ENCODE peak calls at places on chromosome 16, in five cellular contexts. Z is AG04450; V is activated naive CD8-positive, alpha-beta T cell treated with anti-CD3 and anti-CD28 coated beads for 36 hours; U is stimulated activated CD8-positive, alpha-beta memory T cell treated with anti-CD3 and anti-CD28 coated beads, Interleukin-4, amount 100 ng/mL, for 24 hours; X is stimulated activated CD4-positive, alpha-beta T cell treated with anti-CD3 and anti-CD28 coated beads, Interleukin-2, amount 100 ng/mL, for 48 hours. G is an unnamed sample.

GRCh38 chr16:50479771-50480170 is 68.4 kb upstream of the NKD1 start:
- DNase-seq in Z (no peak), U (no peak), X (no peak), V (no peak), G (no peak)

GRCh38 chr16:997440-998051 is 16.0 kb downstream of the SOX8 start:
- DNase-seq in U (peak; percentile 43), V (peak; percentile 54), Z (no peak), X (no peak), G (peak; percentile 38)

GRCh38 chr16:72856797-72857196 is 191.1 kb downstream of the ZFHX3 start:
- DNase-seq in X (no peak), U (no peak), Z (no peak), V (no peak), G (no peak)

GRCh38 chr16:3074860-3075545 is 9.6 kb downstream of the IL32 start:
- DNase-seq in U (peak; percentile 68), V (peak; percentile 81), X (peak; percentile 59), Z (no peak), G (no peak)

GRCh38 chr16:67969286-67970039 is 1.0 kb upstream of the SLC12A4 start:
- DNase-seq in X (no peak), V (no peak), U (no peak), Z (no peak), G (no peak)

GRCh38 chr16:7182510-7183109 is 150.0 kb upstream of the RBFOX1 start:
- DNase-seq in X (no peak), V (no peak), Z (no peak), U (no peak), G (peak; percentile 34)

GRCh38 chr16:15996432-15997109 is 47.2 kb downstream of the ABCC1 start:
- DNase-seq in V (no peak), U (no peak), X (no peak), Z (peak; percentile 73), G (no peak)

GRCh38 chr16:57265850-57266530 is 18.5 kb downstream of the PLLP start:
- DNase-seq in X (no peak), V (no peak), U (no peak), Z (no peak), G (no peak)

GRCh38 chr16:1871974-1872635 is at the start of gene MEIOB:
- DNase-seq in Z (no peak), V (peak; percentile 30), X (peak; percentile 29), U (peak; percentile 25), G (no peak)

GRCh38 chr16:84245933-84246678 is 6.3 kb upstream of the KCNG4 start:
- DNase-seq in V (no peak), Z (no peak), U (no peak), X (no peak), G (no peak)

GRCh38 chr16:65070831-65071230 is 51.0 kb downstream of the CDH11 start:
- DNase-seq in X (no peak), Z (peak; percentile 90), U (no peak), V (no peak), G (no peak)

GRCh38 chr16:79505344-79505743 is 95.2 kb downstream of the MAF start:
- DNase-seq in Z (no peak), U (no peak), X (no peak), V (no peak), G (no peak)

GRCh38 chr16:25038239-25038954 is 23.2 kb upstream of the ARHGAP17 start:
- DNase-seq in Z (no peak), U (no peak), V (no peak), X (no peak), G (no peak)

GRCh38 chr16:54239441-54239840 is 47.1 kb downstream of the IRX3 start:
- DNase-seq in Z (no peak), X (no peak), V (no peak), U (no peak), G (no peak)

GRCh38 chr16:15810411-15810810 is 46.4 kb downstream of the MYH11 start:
- DNase-seq in X (no peak), V (no peak), Z (no peak), U (no peak), G (no peak)

GRCh38 chr16:69830534-69831211 is 68.5 kb downstream of the WWP2 start:
- DNase-seq in V (no peak), X (no peak), Z (no peak), U (no peak), G (no peak)

GRCh38 chr16:22070361-22071351 is 21.7 kb upstream of the VWA3A start:
- DNase-seq in Z (no peak), X (no peak), U (no peak), V (no peak), G (no peak)

GRCh38 chr16:75443301-75443700 is 10.0 kb upstream of the CFDP1 start:
- DNase-seq in X (no peak), U (no peak), Z (no peak), V (no peak), G (no peak)

GRCh38 chr16:4706871-4707270 is 13.5 kb downstream of the NUDT16L1 start:
- DNase-seq in U (no peak), V (no peak), Z (no peak), X (no peak), G (no peak)

GRCh38 chr16:31074814-31075183 is 577 bp downstream of the ZNF646 start:
- DNase-seq in Z (no peak), V (no peak), X (no peak), U (no peak), G (no peak)

GRCh38 chr16:23362460-23363317 is 60.6 kb downstream of the SCNN1B start:
- DNase-seq in V (no peak), U (no peak), Z (no peak), X (no peak), G (no peak)

GRCh38 chr16:5490499-5490898 is 392.9 kb upstream of the EEF2KMT start:
- DNase-seq in Z (no peak), U (no peak), X (peak; percentile 17), V (peak; percentile 26), G (peak; percentile 57)

GRCh38 chr16:1048442-1049112 is 24.0 kb upstream of the SSTR5 start:
- DNase-seq in X (no peak), U (no peak), V (peak; percentile 33), Z (no peak), G (peak; percentile 42)

GRCh38 chr16:83952587-83952939 is 477 bp upstream of the OSGIN1 start:
- DNase-seq in U (no peak), V (no peak), Z (no peak), X (no peak), G (no peak)

GRCh38 chr16:66682271-66682670 is 14.3 kb downstream of the CMTM4 start:
- DNase-seq in Z (no peak), X (no peak), V (no peak), U (no peak), G (no peak)

GRCh38 chr16:85928411-85928820 is 29.5 kb downstream of the IRF8 start:
- DNase-seq in X (no peak), U (no peak), V (no peak), Z (no peak), G (no peak)

GRCh38 chr16:53864819-53865491 is 161.0 kb downstream of the FTO start:
- DNase-seq in V (peak; percentile 10), Z (no peak), U (no peak), X (no peak), G (no peak)

GRCh38 chr16:52469775-52470174 is 77.2 kb downstream of the TOX3 start:
- DNase-seq in V (no peak), U (no peak), X (no peak), Z (no peak), G (no peak)

GRCh38 chr16:27316038-27316680 is 2.4 kb downstream of the IL4R start:
- DNase-seq in U (no peak), Z (no peak), X (no peak), V (no peak), G (no peak)